ENCODE peak calls at places on chromosomes 3 and 15, in five cellular contexts. R is left cardiac atrium; T is NCI-H146; F is GM20000; K is stimulated activated CD4-positive, alpha-beta T cell treated with anti-CD3 and anti-CD28 coated beads, Interleukin-4, amount 100 ng/mL, for 24 hours. N is an unnamed sample.
A peak's percentile ranks its signal among the peaks of the same experiment; 100 is the strongest.

GRCh38 chr3:129277829-129278271 is 820 bp upstream of the HMCES start:
- DNase-seq in R (no peak), T (peak; percentile 23), F (peak; percentile 27), K (no peak), N (no peak)

GRCh38 chr15:43105077-43105769 is 615 bp downstream of the UBR1 start:
- DNase-seq in R (no peak), T (peak; percentile 35), F (peak; percentile 25), K (peak; percentile 22), N (peak; percentile 43)

GRCh38 chr3:185069583-185070030 is 83.3 kb downstream of the C3orf70 start:
- DNase-seq in R (no peak), T (peak; percentile 44), F (no peak), K (no peak), N (no peak)

GRCh38 chr3:126107203-126107939 is 23.4 kb upstream of the SLC41A3 start:
- DNase-seq in R (no peak), T (no peak), F (no peak), K (no peak), N (no peak)

GRCh38 chr3:126340596-126340942 is 16.6 kb downstream of the KLF15 start:
- DNase-seq in R (no peak), T (no peak), F (no peak), K (no peak), N (no peak)

GRCh38 chr3:143150979-143151726 is 31.6 kb downstream of the CHST2 start:
- DNase-seq in R (peak; percentile 62), T (no peak), F (no peak), K (no peak), N (no peak)

GRCh38 chr3:193342551-193342950 is 36.0 kb downstream of the ATP13A5 start:
- DNase-seq in R (no peak), T (no peak), F (no peak), K (no peak), N (no peak)

GRCh38 chr15:75573001-75573400 is 6.1 kb downstream of the PTPN9 start:
- DNase-seq in R (no peak), T (no peak), F (no peak), K (no peak), N (no peak)

GRCh38 chr3:49383387-49383786 is 25.2 kb upstream of the GPX1 start:
- DNase-seq in R (no peak), T (no peak), F (no peak), K (no peak), N (no peak)

GRCh38 chr3:71069797-71070196 is 513.7 kb downstream of the FOXP1 start:
- DNase-seq in R (peak; percentile 78), T (peak; percentile 49), F (peak; percentile 47), K (peak; percentile 78), N (peak; percentile 93)

GRCh38 chr15:66830358-66830757 is 128.3 kb downstream of the SMAD6 start:
- DNase-seq in R (peak; percentile 53), T (no peak), F (no peak), K (no peak), N (peak; percentile 57)

GRCh38 chr3:105564546-105565288 is 198.0 kb downstream of the ALCAM start:
- DNase-seq in R (no peak), T (no peak), F (no peak), K (no peak), N (no peak)

GRCh38 chr15:98807262-98807661 is 158.9 kb downstream of the IGF1R start:
- DNase-seq in R (no peak), T (no peak), F (no peak), K (no peak), N (peak; percentile 30)

GRCh38 chr3:79424811-79425210 is 343.0 kb downstream of the ROBO1 start:
- DNase-seq in R (no peak), T (no peak), F (no peak), K (no peak), N (no peak)

GRCh38 chr3:66763294-66763693 is 234.8 kb upstream of the KBTBD8 start:
- DNase-seq in R (no peak), T (no peak), F (no peak), K (no peak), N (peak; percentile 98)

GRCh38 chr3:157920804-157921203 is 185.4 kb downstream of the SHOX2 start:
- DNase-seq in R (no peak), T (peak; percentile 93), F (no peak), K (no peak), N (no peak)

GRCh38 chr15:29674661-29675533 is 147.4 kb downstream of the TJP1 start:
- DNase-seq in R (peak; percentile 60), T (peak; percentile 74), F (no peak), K (no peak), N (no peak)

GRCh38 chr3:147364771-147365170 is 41.6 kb downstream of the ZIC4 start:
- DNase-seq in R (no peak), T (no peak), F (no peak), K (no peak), N (no peak)

GRCh38 chr3:15499536-15499935 is 22.0 kb downstream of the COLQ start:
- DNase-seq in R (no peak), T (no peak), F (no peak), K (no peak), N (peak; percentile 11)

GRCh38 chr3:40099875-40100274 is 209.6 kb upstream of the EIF1B start:
- DNase-seq in R (no peak), T (no peak), F (no peak), K (no peak), N (no peak)

GRCh38 chr3:169575381-169575780 is 88.1 kb downstream of the MECOM start:
- DNase-seq in R (peak; percentile 58), T (no peak), F (no peak), K (no peak), N (peak; percentile 74)

GRCh38 chr3:20344400-20344959 is 158.5 kb upstream of the SGO1 start:
- DNase-seq in R (no peak), T (no peak), F (no peak), K (no peak), N (no peak)

GRCh38 chr15:51620647-51621046 is 1.9 kb downstream of the DMXL2 start:
- DNase-seq in R (no peak), T (peak; percentile 7), F (peak; percentile 25), K (no peak), N (no peak)

GRCh38 chr3:125194849-125195601 is 17.5 kb downstream of the SLC12A8 start:
- DNase-seq in R (no peak), T (no peak), F (no peak), K (no peak), N (no peak)

GRCh38 chr15:31111091-31111647 is 9.6 kb upstream of the TRPM1 start:
- DNase-seq in R (no peak), T (no peak), F (no peak), K (no peak), N (no peak)

N was measured in MCF 10A.